ENCODE peak calls at places on chromosomes 4 and X, in ten cellular contexts. One of them, this sample, is unnamed.

GRCh38 chrX:10077425-10078188 is 79.2 kb upstream of the CLCN4 start:
- DNase-seq in GM12865: no peak
- DNase-seq in HFFc6: peak; percentile 2
- DNase-seq in progenitor cell of endocrine pancreas: no peak
- DNase-seq in upper lobe of right lung: no peak
- DNase-seq in GM12878: no peak
- DNase-seq in natural killer cell: no peak
- DNase-seq in Calu3: no peak
- DNase-seq in GM23338: no peak
- DNase-seq in PC-3: peak; percentile 82
- DNase-seq in this sample: no peak

GRCh38 chr4:156954598-156954997 is 17.0 kb downstream of the PDGFC start:
- DNase-seq in GM12865: no peak
- DNase-seq in HFFc6: no peak
- DNase-seq in progenitor cell of endocrine pancreas: no peak
- DNase-seq in upper lobe of right lung: no peak
- DNase-seq in GM12878: no peak
- DNase-seq in natural killer cell: no peak
- DNase-seq in Calu3: no peak
- DNase-seq in GM23338: no peak
- DNase-seq in PC-3: no peak
- DNase-seq in this sample: no peak

GRCh38 chr4:122099896-122100295 is 52.2 kb upstream of the BLTP1 start:
- DNase-seq in GM12865: no peak
- DNase-seq in HFFc6: peak; percentile 19
- DNase-seq in progenitor cell of endocrine pancreas: no peak
- DNase-seq in upper lobe of right lung: no peak
- DNase-seq in GM12878: no peak
- DNase-seq in natural killer cell: no peak
- DNase-seq in Calu3: no peak
- DNase-seq in GM23338: no peak
- DNase-seq in PC-3: peak; percentile 52
- DNase-seq in this sample: no peak

GRCh38 chrX:130516123-130516522 is 114.3 kb downstream of the RBMX2 start:
- DNase-seq in GM12865: no peak
- DNase-seq in HFFc6: no peak
- DNase-seq in progenitor cell of endocrine pancreas: no peak
- DNase-seq in upper lobe of right lung: no peak
- DNase-seq in GM12878: no peak
- DNase-seq in natural killer cell: no peak
- DNase-seq in Calu3: no peak
- DNase-seq in GM23338: no peak
- DNase-seq in PC-3: no peak
- DNase-seq in this sample: no peak

GRCh38 chr4:169115897-169116254 is 105.8 kb upstream of the CBR4 start:
- DNase-seq in GM12865: no peak
- DNase-seq in HFFc6: peak; percentile 93
- DNase-seq in progenitor cell of endocrine pancreas: no peak
- DNase-seq in upper lobe of right lung: no peak
- DNase-seq in GM12878: no peak
- DNase-seq in natural killer cell: no peak
- DNase-seq in Calu3: peak; percentile 78
- DNase-seq in GM23338: peak; percentile 27
- DNase-seq in PC-3: peak; percentile 87
- DNase-seq in this sample: no peak

GRCh38 chr4:94390804-94391410 is 48.3 kb upstream of the HPGDS start:
- DNase-seq in GM12865: peak; percentile 29
- DNase-seq in HFFc6: no peak
- DNase-seq in progenitor cell of endocrine pancreas: no peak
- DNase-seq in upper lobe of right lung: no peak
- DNase-seq in GM12878: no peak
- DNase-seq in natural killer cell: no peak
- DNase-seq in Calu3: peak; percentile 22
- DNase-seq in GM23338: peak; percentile 45
- DNase-seq in PC-3: peak; percentile 44
- DNase-seq in this sample: peak; percentile 20

GRCh38 chr4:5037553-5038551 is 13.4 kb upstream of the STK32B start:
- DNase-seq in GM12865: no peak
- DNase-seq in HFFc6: peak; percentile 94
- DNase-seq in progenitor cell of endocrine pancreas: no peak
- DNase-seq in upper lobe of right lung: no peak
- DNase-seq in GM12878: no peak
- DNase-seq in natural killer cell: no peak
- DNase-seq in Calu3: no peak
- DNase-seq in GM23338: no peak
- DNase-seq in PC-3: peak; percentile 94
- DNase-seq in this sample: no peak

GRCh38 chr4:148634476-148634875 is 192.3 kb upstream of the NR3C2 start:
- DNase-seq in GM12865: no peak
- DNase-seq in HFFc6: no peak
- DNase-seq in progenitor cell of endocrine pancreas: no peak
- DNase-seq in upper lobe of right lung: no peak
- DNase-seq in GM12878: no peak
- DNase-seq in natural killer cell: no peak
- DNase-seq in Calu3: no peak
- DNase-seq in GM23338: no peak
- DNase-seq in PC-3: peak; percentile 84
- DNase-seq in this sample: no peak

GRCh38 chr4:23333946-23334878 is 555.6 kb downstream of the PPARGC1A start:
- DNase-seq in GM12865: peak; percentile 71
- DNase-seq in HFFc6: no peak
- DNase-seq in progenitor cell of endocrine pancreas: no peak
- DNase-seq in upper lobe of right lung: no peak
- DNase-seq in GM12878: peak; percentile 39
- DNase-seq in natural killer cell: no peak
- DNase-seq in Calu3: peak; percentile 35
- DNase-seq in GM23338: peak; percentile 85
- DNase-seq in PC-3: peak; percentile 77
- DNase-seq in this sample: no peak

GRCh38 chrX:333611-334311 is 15.2 kb upstream of the GTPBP6 start:
- DNase-seq in GM12865: no peak
- DNase-seq in HFFc6: no peak
- DNase-seq in progenitor cell of endocrine pancreas: no peak
- DNase-seq in upper lobe of right lung: peak; percentile 50
- DNase-seq in GM12878: no peak
- DNase-seq in natural killer cell: no peak
- DNase-seq in Calu3: no peak
- DNase-seq in GM23338: no peak
- DNase-seq in PC-3: no peak
- DNase-seq in this sample: no peak

GRCh38 chrX:22748093-22748999 is 251.4 kb upstream of the DDX53 start:
- DNase-seq in GM12865: peak; percentile 46
- DNase-seq in HFFc6: peak; percentile 24
- DNase-seq in progenitor cell of endocrine pancreas: peak; percentile 41
- DNase-seq in upper lobe of right lung: no peak
- DNase-seq in GM12878: no peak
- DNase-seq in natural killer cell: no peak
- DNase-seq in Calu3: peak; percentile 50
- DNase-seq in GM23338: peak; percentile 54
- DNase-seq in PC-3: peak; percentile 63
- DNase-seq in this sample: peak; percentile 28

GRCh38 chrX:131830400-131831184 is 192.5 kb upstream of the STK26 start:
- DNase-seq in GM12865: no peak
- DNase-seq in HFFc6: peak; percentile 25
- DNase-seq in progenitor cell of endocrine pancreas: peak; percentile 73
- DNase-seq in upper lobe of right lung: no peak
- DNase-seq in GM12878: peak; percentile 69
- DNase-seq in natural killer cell: peak; percentile 41
- DNase-seq in Calu3: peak; percentile 74
- DNase-seq in GM23338: peak; percentile 89
- DNase-seq in PC-3: peak; percentile 71
- DNase-seq in this sample: peak; percentile 21

GRCh38 chrX:131826572-131826971 is 196.5 kb upstream of the STK26 start:
- DNase-seq in GM12865: no peak
- DNase-seq in HFFc6: no peak
- DNase-seq in progenitor cell of endocrine pancreas: no peak
- DNase-seq in upper lobe of right lung: no peak
- DNase-seq in GM12878: no peak
- DNase-seq in natural killer cell: no peak
- DNase-seq in Calu3: no peak
- DNase-seq in GM23338: no peak
- DNase-seq in PC-3: no peak
- DNase-seq in this sample: no peak

GRCh38 chrX:131828482-131828881 is 194.6 kb upstream of the STK26 start:
- DNase-seq in GM12865: no peak
- DNase-seq in HFFc6: no peak
- DNase-seq in progenitor cell of endocrine pancreas: no peak
- DNase-seq in upper lobe of right lung: no peak
- DNase-seq in GM12878: no peak
- DNase-seq in natural killer cell: no peak
- DNase-seq in Calu3: no peak
- DNase-seq in GM23338: peak; percentile 32
- DNase-seq in PC-3: no peak
- DNase-seq in this sample: no peak

GRCh38 chrX:131831185-131831520 is 191.9 kb upstream of the STK26 start:
- DNase-seq in GM12865: no peak
- DNase-seq in HFFc6: no peak
- DNase-seq in progenitor cell of endocrine pancreas: no peak
- DNase-seq in upper lobe of right lung: no peak
- DNase-seq in GM12878: no peak
- DNase-seq in natural killer cell: no peak
- DNase-seq in Calu3: no peak
- DNase-seq in GM23338: no peak
- DNase-seq in PC-3: no peak
- DNase-seq in this sample: no peak

GRCh38 chrX:131827935-131828334 is 195.2 kb upstream of the STK26 start:
- DNase-seq in GM12865: peak; percentile 58
- DNase-seq in HFFc6: no peak
- DNase-seq in progenitor cell of endocrine pancreas: no peak
- DNase-seq in upper lobe of right lung: no peak
- DNase-seq in GM12878: peak; percentile 70
- DNase-seq in natural killer cell: no peak
- DNase-seq in Calu3: peak; percentile 44
- DNase-seq in GM23338: peak; percentile 77
- DNase-seq in PC-3: peak; percentile 55
- DNase-seq in this sample: peak; percentile 28
- TF ChIP-seq CTCF in GM12865: no peak
- TF ChIP-seq CTCF in HFFc6: peak; percentile 41
- TF ChIP-seq CTCF in progenitor cell of endocrine pancreas: peak; percentile 49
- TF ChIP-seq CTCF in upper lobe of right lung: no peak
- TF ChIP-seq CTCF in GM12878: peak; percentile 45
- TF ChIP-seq CTCF in natural killer cell: no peak
- TF ChIP-seq CTCF in Calu3: no peak
- TF ChIP-seq CTCF in GM23338: peak; percentile 44
- TF ChIP-seq CTCF in PC-3: peak; percentile 69
- TF ChIP-seq CTCF in this sample: peak; percentile 25

GRCh38 chr4:2442175-2442993 is 23.6 kb downstream of the CFAP99 start:
- DNase-seq in GM12865: no peak
- DNase-seq in HFFc6: no peak
- DNase-seq in progenitor cell of endocrine pancreas: no peak
- DNase-seq in upper lobe of right lung: no peak
- DNase-seq in GM12878: no peak
- DNase-seq in natural killer cell: no peak
- DNase-seq in Calu3: no peak
- DNase-seq in GM23338: peak; percentile 70
- DNase-seq in PC-3: no peak
- DNase-seq in this sample: no peak
- TF ChIP-seq CTCF in GM12865: no peak
- TF ChIP-seq CTCF in HFFc6: no peak
- TF ChIP-seq CTCF in progenitor cell of endocrine pancreas: no peak
- TF ChIP-seq CTCF in upper lobe of right lung: no peak
- TF ChIP-seq CTCF in GM12878: no peak
- TF ChIP-seq CTCF in natural killer cell: no peak
- TF ChIP-seq CTCF in Calu3: no peak
- TF ChIP-seq CTCF in GM23338: no peak
- TF ChIP-seq CTCF in PC-3: no peak
- TF ChIP-seq CTCF in this sample: no peak

GRCh38 chrX:95071052-95071451 is 1397.0 kb downstream of the FAM133A start:
- DNase-seq in GM12865: no peak
- DNase-seq in HFFc6: no peak
- DNase-seq in progenitor cell of endocrine pancreas: no peak
- DNase-seq in upper lobe of right lung: no peak
- DNase-seq in GM12878: no peak
- DNase-seq in natural killer cell: no peak
- DNase-seq in Calu3: no peak
- DNase-seq in GM23338: no peak
- DNase-seq in PC-3: no peak
- DNase-seq in this sample: no peak
- TF ChIP-seq CTCF in GM12865: no peak
- TF ChIP-seq CTCF in HFFc6: peak; percentile 65
- TF ChIP-seq CTCF in progenitor cell of endocrine pancreas: peak; percentile 43
- TF ChIP-seq CTCF in upper lobe of right lung: no peak
- TF ChIP-seq CTCF in GM12878: no peak
- TF ChIP-seq CTCF in natural killer cell: no peak
- TF ChIP-seq CTCF in Calu3: no peak
- TF ChIP-seq CTCF in GM23338: no peak
- TF ChIP-seq CTCF in PC-3: no peak
- TF ChIP-seq CTCF in this sample: no peak

GRCh38 chr4:173318648-173319211 is 15.4 kb downstream of the HMGB2 start:
- DNase-seq in GM12865: no peak
- DNase-seq in HFFc6: peak; percentile 40
- DNase-seq in progenitor cell of endocrine pancreas: no peak
- DNase-seq in upper lobe of right lung: no peak
- DNase-seq in GM12878: no peak
- DNase-seq in natural killer cell: no peak
- DNase-seq in Calu3: no peak
- DNase-seq in GM23338: peak; percentile 35
- DNase-seq in PC-3: peak; percentile 56
- DNase-seq in this sample: no peak
- TF ChIP-seq CTCF in GM12865: no peak
- TF ChIP-seq CTCF in HFFc6: peak; percentile 88
- TF ChIP-seq CTCF in progenitor cell of endocrine pancreas: peak; percentile 50
- TF ChIP-seq CTCF in upper lobe of right lung: peak; percentile 51
- TF ChIP-seq CTCF in GM12878: peak; percentile 14
- TF ChIP-seq CTCF in natural killer cell: peak; percentile 71
- TF ChIP-seq CTCF in Calu3: peak; percentile 11
- TF ChIP-seq CTCF in GM23338: no peak
- TF ChIP-seq CTCF in PC-3: peak; percentile 18
- TF ChIP-seq CTCF in this sample: peak; percentile 9

This sample was measured in GM10248.